ENCODE peak calls at places on chromosomes 1 and 21, in eight cellular contexts. One of them, this sample, is unnamed.

GRCh38 chr1:231420299-231420958 is 1.7 kb downstream of the EGLN1 start:
- DNase-seq in HEK293T: no peak
- DNase-seq in GM23338: peak; percentile 22
- DNase-seq in fibroblast of the conjunctiva: no peak
- DNase-seq in M059J: peak; percentile 56
- DNase-seq in NCI-H446: no peak
- DNase-seq in activated naive CD4-positive, alpha-beta T cell treated with Interleukin-2 at 50 U/mL for 16 hours: no peak
- DNase-seq in non-pigmented ciliary epithelial cell: no peak
- DNase-seq in this sample: no peak

GRCh38 chr1:10779201-10779600 is 17.2 kb downstream of the CASZ1 start:
- DNase-seq in HEK293T: no peak
- DNase-seq in GM23338: no peak
- DNase-seq in fibroblast of the conjunctiva: no peak
- DNase-seq in M059J: peak; percentile 86
- DNase-seq in NCI-H446: no peak
- DNase-seq in activated naive CD4-positive, alpha-beta T cell treated with Interleukin-2 at 50 U/mL for 16 hours: no peak
- DNase-seq in non-pigmented ciliary epithelial cell: no peak
- DNase-seq in this sample: no peak

GRCh38 chr1:243179714-243180113 is 75.4 kb downstream of the CEP170 start:
- DNase-seq in HEK293T: no peak
- DNase-seq in GM23338: no peak
- DNase-seq in fibroblast of the conjunctiva: no peak
- DNase-seq in M059J: no peak
- DNase-seq in NCI-H446: no peak
- DNase-seq in activated naive CD4-positive, alpha-beta T cell treated with Interleukin-2 at 50 U/mL for 16 hours: no peak
- DNase-seq in non-pigmented ciliary epithelial cell: no peak
- DNase-seq in this sample: no peak

GRCh38 chr21:29443398-29444010 is 144.8 kb downstream of the BACH1 start:
- DNase-seq in HEK293T: no peak
- DNase-seq in GM23338: no peak
- DNase-seq in fibroblast of the conjunctiva: no peak
- DNase-seq in M059J: no peak
- DNase-seq in NCI-H446: no peak
- DNase-seq in activated naive CD4-positive, alpha-beta T cell treated with Interleukin-2 at 50 U/mL for 16 hours: no peak
- DNase-seq in non-pigmented ciliary epithelial cell: no peak
- DNase-seq in this sample: no peak

GRCh38 chr1:10917513-10918454 is 94.7 kb upstream of the TARDBP start:
- DNase-seq in HEK293T: no peak
- DNase-seq in GM23338: no peak
- DNase-seq in fibroblast of the conjunctiva: no peak
- DNase-seq in M059J: no peak
- DNase-seq in NCI-H446: no peak
- DNase-seq in activated naive CD4-positive, alpha-beta T cell treated with Interleukin-2 at 50 U/mL for 16 hours: no peak
- DNase-seq in non-pigmented ciliary epithelial cell: no peak
- DNase-seq in this sample: no peak

GRCh38 chr1:47522890-47523811 is 85.3 kb downstream of the FOXD2 start:
- DNase-seq in HEK293T: no peak
- DNase-seq in GM23338: no peak
- DNase-seq in fibroblast of the conjunctiva: no peak
- DNase-seq in M059J: no peak
- DNase-seq in NCI-H446: no peak
- DNase-seq in activated naive CD4-positive, alpha-beta T cell treated with Interleukin-2 at 50 U/mL for 16 hours: no peak
- DNase-seq in non-pigmented ciliary epithelial cell: no peak
- DNase-seq in this sample: no peak

GRCh38 chr1:17696417-17697301 is 58.5 kb upstream of the ACTL8 start:
- DNase-seq in HEK293T: peak; percentile 36
- DNase-seq in GM23338: peak; percentile 88
- DNase-seq in fibroblast of the conjunctiva: peak; percentile 28
- DNase-seq in M059J: peak; percentile 67
- DNase-seq in NCI-H446: peak; percentile 57
- DNase-seq in activated naive CD4-positive, alpha-beta T cell treated with Interleukin-2 at 50 U/mL for 16 hours: no peak
- DNase-seq in non-pigmented ciliary epithelial cell: peak; percentile 30
- DNase-seq in this sample: peak; percentile 34

GRCh38 chr1:228353601-228354371 is 52.8 kb downstream of the TRIM11 start:
- DNase-seq in HEK293T: no peak
- DNase-seq in GM23338: no peak
- DNase-seq in fibroblast of the conjunctiva: no peak
- DNase-seq in M059J: no peak
- DNase-seq in NCI-H446: no peak
- DNase-seq in activated naive CD4-positive, alpha-beta T cell treated with Interleukin-2 at 50 U/mL for 16 hours: no peak
- DNase-seq in non-pigmented ciliary epithelial cell: no peak
- DNase-seq in this sample: no peak

GRCh38 chr1:110916669-110917306 is 43.8 kb downstream of the CD53 start:
- DNase-seq in HEK293T: no peak
- DNase-seq in GM23338: no peak
- DNase-seq in fibroblast of the conjunctiva: no peak
- DNase-seq in M059J: peak; percentile 79
- DNase-seq in NCI-H446: no peak
- DNase-seq in activated naive CD4-positive, alpha-beta T cell treated with Interleukin-2 at 50 U/mL for 16 hours: peak; percentile 21
- DNase-seq in non-pigmented ciliary epithelial cell: no peak
- DNase-seq in this sample: no peak